ENCODE peak calls at places on chromosomes 1 and 21, in five cellular contexts. Z, P, Y, J and F are unnamed samples.
A peak's percentile ranks its signal among the peaks of the same experiment; 100 is the strongest.

GRCh38 chr1:246415028-246415427 is 92.1 kb downstream of the SMYD3 start:
- DNase-seq in Z (no peak), P (no peak), Y (no peak), J (no peak), F (no peak)

GRCh38 chr1:226309398-226310122 is 596 bp upstream of the LIN9 start:
- DNase-seq in Z (peak; percentile 29), P (peak; percentile 60), Y (no peak), J (no peak), F (no peak)

GRCh38 chr1:162471290-162471853 is 26.2 kb upstream of the UHMK1 start:
- DNase-seq in Z (no peak), P (no peak), Y (no peak), J (no peak), F (no peak)

GRCh38 chr1:212583643-212584042 is 24.9 kb upstream of the ATF3 start:
- DNase-seq in Z (no peak), P (no peak), Y (no peak), J (no peak), F (no peak)

GRCh38 chr1:11187936-11188335 is 1.2 kb upstream of the ANGPTL7 start:
- DNase-seq in Z (no peak), P (no peak), Y (no peak), J (no peak), F (no peak)

GRCh38 chr21:38986460-38987395 is 181.0 kb downstream of the ETS2 start:
- DNase-seq in Z (no peak), P (no peak), Y (no peak), J (no peak), F (no peak)

GRCh38 chr1:172969611-172970010 is 81.1 kb downstream of the TNFSF18 start:
- DNase-seq in Z (no peak), P (no peak), Y (peak; percentile 87), J (no peak), F (no peak)

GRCh38 chr1:37877991-37878544 is 18.7 kb upstream of the MTF1 start:
- DNase-seq in Z (no peak), P (no peak), Y (no peak), J (no peak), F (no peak)

GRCh38 chr1:2951856-2952255 is 69.4 kb upstream of the ACTRT2 start:
- DNase-seq in Z (no peak), P (no peak), Y (no peak), J (no peak), F (no peak)

GRCh38 chr1:174276087-174276486 is 116.8 kb downstream of the RABGAP1L start:
- DNase-seq in Z (no peak), P (no peak), Y (no peak), J (no peak), F (no peak)

DNA sequence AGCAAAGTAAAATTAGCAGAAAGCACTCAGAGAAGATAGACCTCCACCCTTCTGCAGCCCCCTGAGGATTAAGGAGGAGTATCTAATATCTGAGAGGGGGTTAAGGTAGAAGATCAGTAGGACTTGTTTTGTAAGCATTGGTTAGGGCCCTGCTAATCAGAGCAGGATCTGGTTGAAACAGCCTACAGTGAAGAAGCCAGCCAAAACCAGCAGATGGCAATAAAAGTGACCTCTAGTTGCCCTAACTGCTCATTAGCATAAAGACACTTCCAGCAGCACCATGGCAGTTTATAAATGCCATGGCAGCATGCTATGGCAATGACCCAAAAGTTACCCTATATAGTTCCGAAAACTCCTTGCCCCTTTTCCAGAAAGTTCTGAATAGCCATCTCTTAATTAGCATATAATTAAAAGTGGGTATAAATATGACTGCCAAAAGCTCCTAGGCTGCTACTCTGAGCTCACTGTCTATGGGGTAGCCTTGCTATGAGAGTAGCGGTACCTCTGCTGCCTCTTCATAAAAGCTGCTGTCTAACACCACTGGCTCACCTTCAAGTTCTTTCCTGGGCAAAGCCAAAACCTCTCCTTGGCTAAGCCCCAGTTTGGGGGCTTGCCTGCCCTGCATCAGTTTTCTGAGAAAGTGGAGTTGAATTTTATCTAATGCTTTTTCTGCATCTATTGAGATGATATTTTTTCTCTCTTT is 254.2 kb downstream of the PAPPA2 start:
- DNase-seq in Z (no peak), P (no peak), Y (no peak), J (no peak), F (no peak)
- TF ChIP-seq CTCF in Z (no peak), P (no peak), Y (no peak), J (no peak), F (no peak)

GRCh38 chr1:56105397-56105796 is 474.0 kb downstream of the PLPP3 start:
- DNase-seq in Z (no peak), P (no peak), Y (no peak), J (no peak), F (no peak)

GRCh38 chr1:56107278-56107643 is 472.1 kb downstream of the PLPP3 start:
- DNase-seq in Z (no peak), P (no peak), Y (no peak), J (no peak), F (no peak)

GRCh38 chr1:56106551-56107277 is 472.6 kb downstream of the PLPP3 start:
- DNase-seq in Z (no peak), P (no peak), Y (no peak), J (no peak), F (no peak)
- TF ChIP-seq CTCF in Z (no peak), P (no peak), Y (no peak), J (no peak), F (no peak)

DNA sequence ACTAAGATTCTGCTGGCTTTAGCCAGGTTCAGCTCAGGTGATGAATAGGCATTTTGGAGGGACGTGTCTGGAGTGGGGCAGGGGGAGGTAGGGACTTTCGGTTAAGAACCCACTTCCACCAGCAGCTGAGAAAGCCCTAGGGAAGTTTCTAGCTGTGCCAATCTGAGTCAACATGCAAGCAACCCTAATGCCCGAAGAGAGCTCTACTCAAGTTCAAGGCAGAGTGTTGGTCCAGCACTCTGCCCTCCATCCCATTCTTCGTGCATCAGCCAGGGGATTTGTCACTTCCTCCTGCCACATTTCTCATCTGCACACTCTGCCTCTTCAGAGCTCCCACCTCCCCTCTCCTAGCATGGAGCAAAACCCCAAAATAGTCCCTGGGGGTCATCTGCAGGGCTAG is 208.8 kb downstream of the HIVEP3 start:
- DNase-seq in Z (no peak), P (no peak), Y (no peak), J (no peak), F (peak; percentile 9)
- TF ChIP-seq CTCF in Z (no peak), P (no peak), Y (no peak), J (no peak), F (no peak)

GRCh38 chr1:170168263-170168662 is 22.5 kb downstream of the NTMT2 start:
- DNase-seq in Z (no peak), P (no peak), Y (peak; percentile 29), J (no peak), F (no peak)
- TF ChIP-seq CTCF in Z (no peak), P (no peak), Y (no peak), J (no peak), F (no peak)

GRCh38 chr1:205749826-205750682 is at the start of gene NUCKS1:
- DNase-seq in Z (peak; percentile 98), P (peak; percentile 94), Y (peak; percentile 100), J (peak; percentile 98), F (peak; percentile 86)
- TF ChIP-seq CTCF in Z (no peak), P (no peak), Y (peak; percentile 68), J (no peak), F (no peak)

GRCh38 chr1:94741510-94741909 is 78.6 kb upstream of the SLC44A3 start:
- DNase-seq in Z (no peak), P (no peak), Y (no peak), J (no peak), F (no peak)
- TF ChIP-seq CTCF in Z (no peak), P (no peak), Y (peak; percentile 43), J (no peak), F (no peak)